ENCODE peak calls at places on chromosomes 3 and 15, in seven cellular contexts. P, V, Y, G, J, Q and R are unnamed samples.

GRCh38 chr15:98860647-98861041 is 146.9 kb downstream of the PGPEP1L start:
- DNase-seq in P (no peak), V (no peak), Y (no peak), G (no peak), J (no peak), Q (no peak), R (no peak)

GRCh38 chr15:25715536-25716413 is 147.4 kb downstream of the ATP10A start:
- DNase-seq in P (no peak), V (no peak), Y (no peak), G (no peak), J (no peak), Q (no peak), R (no peak)

GRCh38 chr3:126133606-126134005 is 46.8 kb downstream of the ALDH1L1 start:
- DNase-seq in P (no peak), V (no peak), Y (no peak), G (no peak), J (peak; percentile 14), Q (peak; percentile 2), R (no peak)

GRCh38 chr15:101198031-101198430 is 53.8 kb downstream of the CHSY1 start:
- DNase-seq in P (no peak), V (no peak), Y (no peak), G (no peak), J (no peak), Q (no peak), R (no peak)

GRCh38 chr3:169145551-169145950 is 518.0 kb downstream of the MECOM start:
- DNase-seq in P (no peak), V (no peak), Y (no peak), G (no peak), J (no peak), Q (no peak), R (no peak)

GRCh38 chr15:68682330-68682729 is 103.5 kb downstream of the CORO2B start:
- DNase-seq in P (no peak), V (peak; percentile 74), Y (no peak), G (no peak), J (no peak), Q (no peak), R (no peak)

GRCh38 chr3:100480111-100480510 is 12.3 kb upstream of the TMEM45A start:
- DNase-seq in P (no peak), V (no peak), Y (no peak), G (no peak), J (no peak), Q (no peak), R (no peak)

GRCh38 chr3:128998532-128998931 is 2.6 kb upstream of the EFCC1 start:
- DNase-seq in P (no peak), V (no peak), Y (no peak), G (no peak), J (no peak), Q (no peak), R (no peak)

GRCh38 chr3:188782725-188783124 is 389.0 kb upstream of the TPRG1 start:
- DNase-seq in P (no peak), V (no peak), Y (no peak), G (no peak), J (no peak), Q (no peak), R (no peak)

GRCh38 chr15:29066310-29066709 is 180.5 kb downstream of the APBA2 start:
- DNase-seq in P (no peak), V (no peak), Y (no peak), G (no peak), J (no peak), Q (no peak), R (no peak)

GRCh38 chr3:126746395-126747177 is 42.5 kb downstream of the CHCHD6 start:
- DNase-seq in P (no peak), V (no peak), Y (no peak), G (no peak), J (peak; percentile 80), Q (peak; percentile 75), R (no peak)

GRCh38 chr15:45573961-45574629 is 13.1 kb upstream of the BLOC1S6 start:
- DNase-seq in P (no peak), V (peak; percentile 81), Y (no peak), G (no peak), J (no peak), Q (no peak), R (no peak)

GRCh38 chr3:182713743-182714517 is 79.4 kb upstream of the ATP11B start:
- DNase-seq in P (no peak), V (peak; percentile 73), Y (peak; percentile 83), G (peak; percentile 24), J (no peak), Q (no peak), R (no peak)

GRCh38 chr3:194687638-194688206 is 2.0 kb downstream of the FAM43A start:
- DNase-seq in P (peak; percentile 70), V (peak; percentile 96), Y (peak; percentile 76), G (peak; percentile 76), J (peak; percentile 88), Q (peak; percentile 62), R (no peak)

GRCh38 chr3:195081242-195081963 is 189.6 kb downstream of the XXYLT1 start:
- DNase-seq in P (no peak), V (no peak), Y (no peak), G (no peak), J (no peak), Q (no peak), R (no peak)

GRCh38 chr3:177776656-177777055 is 579.4 kb upstream of the TBL1XR1 start:
- DNase-seq in P (no peak), V (no peak), Y (no peak), G (no peak), J (no peak), Q (no peak), R (no peak)

GRCh38 chr15:94070341-94071275 is 160.8 kb upstream of the MCTP2 start:
- DNase-seq in P (no peak), V (peak; percentile 13), Y (peak; percentile 2), G (no peak), J (peak; percentile 59), Q (no peak), R (no peak)

GRCh38 chr3:377158-377561 is 180.6 kb downstream of the CHL1 start:
- DNase-seq in P (no peak), V (peak; percentile 31), Y (no peak), G (no peak), J (no peak), Q (no peak), R (no peak)

GRCh38 chr15:39128746-39129145 is 452.1 kb upstream of the THBS1 start:
- DNase-seq in P (no peak), V (no peak), Y (no peak), G (no peak), J (no peak), Q (no peak), R (no peak)

GRCh38 chr3:115699741-115700140 is 76.4 kb downstream of the GAP43 start:
- DNase-seq in P (no peak), V (no peak), Y (no peak), G (no peak), J (no peak), Q (no peak), R (no peak)

GRCh38 chr3:80770106-80771079 is 991.1 kb downstream of the GBE1 start:
- DNase-seq in P (no peak), V (peak; percentile 4), Y (no peak), G (no peak), J (no peak), Q (no peak), R (no peak)

GRCh38 chr3:196599734-196600128 is 31.3 kb downstream of the FBXO45 start:
- DNase-seq in P (no peak), V (no peak), Y (no peak), G (no peak), J (no peak), Q (no peak), R (no peak)

GRCh38 chr15:70113304-70113700 is 15.6 kb upstream of the TLE3 start:
- DNase-seq in P (no peak), V (no peak), Y (peak; percentile 90), G (no peak), J (peak; percentile 89), Q (no peak), R (peak; percentile 38)

GRCh38 chr15:31032959-31033358 is 41.5 kb upstream of the MTMR10 start:
- DNase-seq in P (no peak), V (no peak), Y (no peak), G (no peak), J (no peak), Q (no peak), R (no peak)

GRCh38 chr3:80374423-80374822 is 606.6 kb upstream of the ROBO1 start:
- DNase-seq in P (no peak), V (no peak), Y (no peak), G (no peak), J (no peak), Q (no peak), R (no peak)

GRCh38 chr3:179463299-179463698 is 12.0 kb upstream of the GNB4 start:
- DNase-seq in P (no peak), V (no peak), Y (no peak), G (no peak), J (no peak), Q (no peak), R (no peak)

GRCh38 chr3:69527498-69527897 is 141.6 kb upstream of the FRMD4B start:
- DNase-seq in P (no peak), V (no peak), Y (no peak), G (no peak), J (no peak), Q (no peak), R (no peak)
- H3K27me3 ChIP-seq in P (no peaks in the 10 kb centered on the region), V (no peaks in the 10 kb centered on the region), Y (no peaks in the 10 kb centered on the region), G (no peaks in the 10 kb centered on the region), J (no peaks in the 10 kb centered on the region), Q (no peaks in the 10 kb centered on the region), R (no peaks in the 10 kb centered on the region)

GRCh38 chr3:184175506-184175905 is 851 bp downstream of the AP2M1 start:
- DNase-seq in P (no peak), V (no peak), Y (no peak), G (no peak), J (no peak), Q (no peak), R (no peak)
- H3K27ac ChIP-seq in P (peak overlapping the region; percentile 71), V (peak overlapping the region; percentile 81), Y (peak overlapping the region; percentile 92), G (peak overlapping the region; percentile 88), J (peak overlapping the region; percentile 81), Q (peak overlapping the region; percentile 93), R (peak overlapping the region; percentile 97)

DNA sequence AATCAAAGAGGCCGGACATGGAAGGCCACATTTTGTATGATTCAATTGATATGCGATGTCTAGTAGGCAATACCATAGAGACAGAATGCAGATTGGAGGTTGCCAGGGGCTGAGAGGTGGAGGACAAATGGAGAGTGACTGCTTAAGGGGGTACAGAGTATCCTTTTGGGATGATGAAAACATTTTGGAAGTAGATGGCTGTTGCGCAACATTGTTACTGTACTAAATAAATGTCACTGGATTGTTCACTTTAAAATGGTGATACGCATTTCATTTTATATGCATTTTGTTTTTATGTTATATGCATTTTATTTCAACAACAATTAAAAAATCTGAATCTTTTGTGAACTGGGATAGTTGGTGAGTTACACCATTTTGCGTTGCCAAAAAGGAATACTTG is 99.7 kb upstream of the AGBL1 start:
- DNase-seq in P (no peak), V (no peak), Y (no peak), G (no peak), J (no peak), Q (no peak), R (no peak)
- H3K27me3 ChIP-seq in P (no peaks in the 10 kb centered on the region), V (no peaks in the 10 kb centered on the region), Y (no peaks in the 10 kb centered on the region), G (no peaks in the 10 kb centered on the region), J (no peaks in the 10 kb centered on the region), Q (no peaks in the 10 kb centered on the region), R (peaks cover 12% of the 10 kb centered on the region)

DNA sequence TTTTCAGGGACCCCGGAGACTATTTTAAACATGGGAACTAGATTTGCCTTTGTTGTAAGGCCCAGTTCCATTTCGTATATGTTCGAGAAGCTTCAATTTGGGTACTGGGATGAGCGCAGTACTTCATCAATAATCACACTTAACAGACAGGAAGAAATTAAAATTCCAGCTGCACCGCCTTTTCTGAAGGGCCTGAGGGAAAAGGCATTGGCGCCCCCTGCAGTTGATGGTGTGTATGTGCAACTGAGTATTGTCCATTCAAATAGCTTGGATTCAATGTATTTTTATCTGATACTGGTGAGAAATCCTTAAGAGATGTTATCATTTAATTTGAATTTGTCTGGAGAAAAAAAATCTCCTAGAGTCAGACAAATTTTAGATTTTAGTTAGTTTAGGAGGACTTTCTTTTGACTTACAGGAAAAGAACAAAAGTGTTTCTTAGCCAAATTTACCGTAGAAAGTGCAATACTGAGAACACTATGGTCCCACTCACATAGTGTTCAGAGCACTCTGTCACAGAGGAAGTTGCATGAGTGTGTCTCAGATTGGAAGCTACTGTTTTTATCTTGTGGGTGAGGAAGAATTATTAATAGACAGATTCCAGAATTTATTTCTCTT is 5.4 kb upstream of the ALDH1A2 start:
- DNase-seq in P (no peak), V (peak; percentile 69), Y (no peak), G (no peak), J (peak; percentile 58), Q (peak; percentile 53), R (no peak)
- H3K27ac ChIP-seq in P (no peak overlapping the region), V (no peak overlapping the region), Y (no peak overlapping the region), G (no peak overlapping the region), J (no peak overlapping the region), Q (no peak overlapping the region), R (no peak overlapping the region)